ENCODE peak calls at places on chromosome 12, in ten cellular contexts. Y is lung, R is Panc1, O is transverse colon, Q is OCI-LY7, N is right atrium auricular region, J is upper lobe of right lung, L is left lung, A is psoas muscle, U is Peyer's patch. I is an unnamed sample. For H3K9me3, the result is how much of the 10 kb centered on the place peaks cover.

GRCh38 chr12:65532744-65533143 is 254.3 kb downstream of the MSRB3 start:
- DNase-seq in Y (no peak), R (no peak), O (no peak), Q (no peak), N (no peak), J (no peak), L (no peak), A (no peak), U (no peak), I (no peak)

GRCh38 chr12:30973171-30973570 is 46.6 kb downstream of the TSPAN11 start:
- DNase-seq in Y (no peak), R (no peak), O (no peak), Q (no peak), N (no peak), J (no peak), L (no peak), A (no peak), U (no peak), I (no peak)

GRCh38 chr12:1083888-1084262 is 92.9 kb downstream of the ERC1 start:
- DNase-seq in Y (no peak), R (no peak), O (no peak), Q (no peak), N (no peak), J (no peak), L (no peak), A (no peak), U (no peak), I (no peak)

GRCh38 chr12:53860426-53861223 is 78.0 kb upstream of the HOXC13 start:
- DNase-seq in Y (no peak), R (no peak), O (no peak), Q (no peak), N (no peak), J (no peak), L (no peak), A (no peak), U (no peak), I (no peak)

GRCh38 chr12:67193705-67194104 is 75.5 kb upstream of the CAND1 start:
- DNase-seq in Y (no peak), R (no peak), O (no peak), Q (peak), N (no peak), J (no peak), L (no peak), A (no peak), U (no peak), I (no peak)

GRCh38 chr12:8662592-8662991 is at the start of gene MFAP5:
- DNase-seq in Y (no peak), R (no peak), O (no peak), Q (no peak), N (peak), J (no peak), L (no peak), A (no peak), U (no peak), I (no peak)

GRCh38 chr12:30169839-30170591 is 386.3 kb upstream of the TMTC1 start:
- DNase-seq in Y (no peak), R (no peak), O (no peak), Q (no peak), N (no peak), J (peak), L (peak), A (no peak), U (no peak), I (no peak)

GRCh38 chr12:106801830-106802561 is 27.5 kb downstream of the RIC8B start:
- DNase-seq in Y (no peak), R (no peak), O (no peak), Q (no peak), N (no peak), J (no peak), L (no peak), A (no peak), U (no peak), I (no peak)

GRCh38 chr12:4984344-4984743 is 59.3 kb upstream of the KCNA5 start:
- DNase-seq in Y (no peak), R (no peak), O (no peak), Q (no peak), N (no peak), J (no peak), L (no peak), A (no peak), U (no peak), I (no peak)

GRCh38 chr12:95634622-95635621 is 83.6 kb upstream of the USP44 start:
- DNase-seq in Y (no peak), R (no peak), O (peak), Q (no peak), N (no peak), J (no peak), L (no peak), A (no peak), U (peak), I (no peak)

GRCh38 chr12:95633049-95633545 is 81.8 kb upstream of the USP44 start:
- DNase-seq in Y (peak), R (no peak), O (peak), Q (no peak), N (peak), J (peak), L (no peak), A (peak), U (peak), I (no peak)

GRCh38 chr12:95630496-95630895 is 79.2 kb upstream of the USP44 start:
- DNase-seq in Y (no peak), R (no peak), O (no peak), Q (no peak), N (no peak), J (no peak), L (no peak), A (no peak), U (no peak), I (no peak)

GRCh38 chr12:95637010-95637409 is 85.7 kb upstream of the USP44 start:
- DNase-seq in Y (no peak), R (no peak), O (no peak), Q (no peak), N (no peak), J (no peak), L (no peak), A (no peak), U (no peak), I (no peak)

DNA sequence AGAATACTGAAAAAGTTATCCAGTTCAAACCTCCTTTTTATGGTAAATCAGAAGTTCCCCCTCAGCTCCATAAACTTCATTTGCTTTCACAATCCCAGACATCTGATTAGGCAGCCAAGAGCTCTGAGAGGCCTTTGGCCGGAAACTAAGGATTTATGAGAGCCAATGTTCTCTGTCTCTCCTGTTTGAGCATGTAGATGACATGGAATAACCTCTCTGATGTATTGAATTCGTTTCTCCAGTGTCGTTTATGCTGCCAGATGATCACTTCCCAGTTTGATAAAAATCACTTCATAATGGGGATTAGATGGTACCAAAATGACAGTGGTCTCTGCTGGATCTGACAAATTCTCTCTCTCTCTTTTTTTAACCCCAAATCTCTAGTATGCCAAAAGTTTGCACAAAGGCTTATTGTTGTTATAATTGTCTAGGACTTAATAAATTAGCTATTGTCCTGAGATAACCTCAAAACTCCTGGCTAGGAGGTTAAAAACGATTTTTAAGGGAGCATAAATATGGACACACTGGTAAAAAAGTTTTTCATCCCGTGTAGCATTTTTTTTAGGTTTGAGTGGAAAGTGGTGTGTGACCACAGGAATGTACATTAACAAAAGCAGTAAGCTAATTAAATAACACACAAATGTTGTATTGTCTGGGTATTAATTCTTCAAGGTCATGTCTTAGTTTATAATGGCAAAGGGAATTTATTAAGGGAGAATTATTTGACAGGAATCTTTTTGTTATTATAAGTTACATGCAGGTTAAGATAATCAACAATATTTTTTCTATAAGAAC is 82.6 kb upstream of the USP44 start:
- DNase-seq in Y (no peak), R (no peak), O (peak), Q (no peak), N (no peak), J (no peak), L (no peak), A (no peak), U (no peak), I (no peak)
- H3K27ac ChIP-seq in Y (no peak), R (peak), O (peak), Q (no peak), N (peak), J (peak), L (peak), A (no peak), U (peak), I (no peak)

GRCh38 chr12:23502259-23502658 is 447.2 kb downstream of the SOX5 start:
- DNase-seq in Y (no peak), R (no peak), O (no peak), Q (no peak), N (no peak), J (no peak), L (no peak), A (no peak), U (no peak), I (no peak)

GRCh38 chr12:23503544-23503943 is 445.9 kb downstream of the SOX5 start:
- DNase-seq in Y (no peak), R (no peak), O (no peak), Q (no peak), N (no peak), J (no peak), L (no peak), A (no peak), U (no peak), I (no peak)

GRCh38 chr12:23504641-23505399 is 444.6 kb downstream of the SOX5 start:
- DNase-seq in Y (no peak), R (no peak), O (no peak), Q (no peak), N (no peak), J (no peak), L (no peak), A (no peak), U (no peak), I (no peak)

DNA sequence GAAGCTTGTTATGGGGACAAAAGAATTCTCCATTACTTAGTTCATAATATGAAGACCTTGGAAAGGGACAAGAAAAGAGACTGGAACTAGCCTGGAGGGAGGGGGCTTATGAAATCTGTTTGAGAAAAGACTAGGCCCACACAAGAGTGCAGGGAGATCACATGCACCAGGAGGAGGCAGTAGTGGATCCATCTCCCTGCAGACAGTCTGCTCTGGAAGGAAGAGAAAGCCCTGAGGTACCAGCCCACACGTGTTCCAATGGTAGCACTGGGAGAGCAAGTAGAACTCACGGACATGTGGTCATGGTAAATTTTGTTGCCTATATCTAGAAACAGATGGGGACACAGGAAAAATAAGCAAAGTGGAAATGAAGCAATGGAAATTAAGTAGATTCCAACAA is 445.4 kb downstream of the SOX5 start:
- DNase-seq in Y (no peak), R (no peak), O (no peak), Q (no peak), N (no peak), J (no peak), L (no peak), A (no peak), U (no peak), I (no peak)
- TF ChIP-seq CTCF in Y (no peak), R (no peak), O (no peak), Q (peak), N (no peak), J (no peak), L (no peak), A (no peak), U (no peak), I (no peak)

DNA sequence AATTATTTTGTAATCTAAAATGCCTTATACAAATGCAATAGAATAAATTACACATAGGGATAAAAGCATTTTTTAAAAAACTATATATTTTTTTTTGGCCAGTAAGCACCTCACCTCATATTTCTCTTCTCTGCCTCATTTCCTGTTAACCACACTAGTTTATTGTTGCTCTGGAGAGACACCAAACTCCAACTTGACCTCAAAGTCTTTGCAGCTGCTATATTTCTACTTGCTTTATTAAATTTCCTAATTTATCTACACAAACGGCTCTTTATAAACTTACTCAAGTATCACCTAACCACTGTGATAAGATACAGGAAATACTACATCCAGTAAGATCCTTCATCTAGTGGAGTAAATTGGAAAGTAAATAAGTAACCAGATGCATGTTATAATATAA is 622.3 kb downstream of the C12orf50 start:
- DNase-seq in Y (no peak), R (no peak), O (no peak), Q (no peak), N (no peak), J (no peak), L (no peak), A (no peak), U (no peak), I (no peak)
- H3K9me3 ChIP-seq in Y (under half), R (under half), O (under half), Q (under half), N (under half), J (under half), L (under half), A (under half), U (under half), I (under half)

GRCh38 chr12:12194206-12194605 is 72.6 kb downstream of the LRP6 start:
- DNase-seq in Y (no peak), R (no peak), O (no peak), Q (no peak), N (no peak), J (no peak), L (no peak), A (no peak), U (no peak), I (no peak)
- H3K27ac ChIP-seq in Y (no peak), R (no peak), O (no peak), Q (no peak), N (no peak), J (no peak), L (no peak), A (no peak), U (no peak), I (no peak)

GRCh38 chr12:110641512-110641911 is 27.6 kb downstream of the TCTN1 start:
- DNase-seq in Y (no peak), R (no peak), O (no peak), Q (no peak), N (no peak), J (no peak), L (no peak), A (peak), U (no peak), I (no peak)
- TF ChIP-seq CTCF in Y (no peak), R (no peak), O (no peak), Q (no peak), N (no peak), J (no peak), L (no peak), A (no peak), U (no peak), I (no peak)

GRCh38 chr12:91094036-91094660 is 17.1 kb downstream of the LUM start:
- DNase-seq in Y (no peak), R (no peak), O (no peak), Q (no peak), N (no peak), J (no peak), L (no peak), A (no peak), U (no peak), I (no peak)
- H3K9me3 ChIP-seq in Y (under half), R (under half), O (under half), Q (under half), N (under half), J (under half), L (under half), A (under half), U (under half), I (under half)

GRCh38 chr12:130825771-130826150 is 13.3 kb downstream of the STX2 start:
- DNase-seq in Y (no peak), R (no peak), O (no peak), Q (no peak), N (no peak), J (no peak), L (no peak), A (no peak), U (no peak), I (no peak)
- H3K27ac ChIP-seq in Y (no peak), R (no peak), O (no peak), Q (no peak), N (no peak), J (peak), L (peak), A (no peak), U (no peak), I (no peak)

I was measured in CD4-positive, alpha-beta T cell.